ENCODE peak calls at places on chromosomes 3 and 15, in five cellular contexts. D is upper lobe of right lung, Q is OCI-LY7, L is psoas muscle, Z is AG09309. S is an unnamed sample.

GRCh38 chr15:51623386-51623938 is 891 bp upstream of the DMXL2 start:
- DNase-seq in D (no peak), Q (no peak), L (no peak), Z (no peak), S (no peak)

GRCh38 chr15:59976480-59976879 is 27.6 kb upstream of the FOXB1 start:
- DNase-seq in D (no peak), Q (peak; percentile 69), L (no peak), Z (no peak), S (peak; percentile 26)

GRCh38 chr3:185583925-185584324 is 2.2 kb upstream of the SENP2 start:
- DNase-seq in D (no peak), Q (no peak), L (no peak), Z (no peak), S (no peak)

GRCh38 chr3:14144423-14145075 is 19.7 kb downstream of the TMEM43 start:
- DNase-seq in D (no peak), Q (peak; percentile 45), L (no peak), Z (peak; percentile 99), S (peak; percentile 39)

GRCh38 chr3:151219056-151219455 is 16.0 kb upstream of the GPR171 start:
- DNase-seq in D (no peak), Q (no peak), L (no peak), Z (no peak), S (no peak)

GRCh38 chr3:66196633-66197032 is 24.2 kb upstream of the SLC25A26 start:
- DNase-seq in D (no peak), Q (no peak), L (no peak), Z (no peak), S (no peak)

GRCh38 chr3:190786898-190787297 is 75.6 kb downstream of the GMNC start:
- DNase-seq in D (no peak), Q (no peak), L (no peak), Z (no peak), S (no peak)

GRCh38 chr15:89106200-89106599 is 17.9 kb downstream of the ABHD2 start:
- DNase-seq in D (no peak), Q (no peak), L (no peak), Z (no peak), S (no peak)

GRCh38 chr15:28109626-28110415 is 10.7 kb upstream of the OCA2 start:
- DNase-seq in D (no peak), Q (no peak), L (no peak), Z (no peak), S (no peak)

GRCh38 chr3:101195951-101196713 is 124.2 kb downstream of the IMPG2 start:
- DNase-seq in D (no peak), Q (peak; percentile 19), L (no peak), Z (peak; percentile 37), S (no peak)

GRCh38 chr3:181230258-181230657 is 240.7 kb upstream of the DNAJC19 start:
- DNase-seq in D (no peak), Q (peak; percentile 1), L (no peak), Z (no peak), S (no peak)

GRCh38 chr3:152853196-152853595 is 18.3 kb downstream of the P2RY1 start:
- DNase-seq in D (no peak), Q (no peak), L (no peak), Z (no peak), S (no peak)

GRCh38 chr3:59268170-59268569 is 218.3 kb upstream of the CFAP20DC start:
- DNase-seq in D (no peak), Q (no peak), L (no peak), Z (no peak), S (no peak)

GRCh38 chr3:4866841-4867240 is 112.4 kb upstream of the BHLHE40 start:
- DNase-seq in D (no peak), Q (no peak), L (no peak), Z (peak; percentile 49), S (no peak)

GRCh38 chr3:61371123-61371522 is 119.9 kb upstream of the FHIT start:
- DNase-seq in D (no peak), Q (peak; percentile 14), L (no peak), Z (no peak), S (peak; percentile 22)

GRCh38 chr3:23885210-23885609 is 31.6 kb downstream of the NKIRAS1 start:
- DNase-seq in D (no peak), Q (no peak), L (no peak), Z (no peak), S (no peak)

GRCh38 chr15:58546635-58547627 is 115.1 kb downstream of the LIPC start:
- DNase-seq in D (peak; percentile 62), Q (no peak), L (peak; percentile 59), Z (peak; percentile 76), S (no peak)

GRCh38 chr15:45180201-45180600 is 7.6 kb downstream of the SHF start:
- DNase-seq in D (no peak), Q (no peak), L (no peak), Z (no peak), S (no peak)

GRCh38 chr3:128149632-128150031 is 3.6 kb upstream of the EEFSEC start:
- DNase-seq in D (no peak), Q (no peak), L (peak; percentile 23), Z (no peak), S (no peak)

GRCh38 chr3:128823008-128823407 is 56.4 kb upstream of the ACAD9 start:
- DNase-seq in D (no peak), Q (no peak), L (no peak), Z (no peak), S (no peak)

GRCh38 chr3:98733778-98734281 is 29.3 kb upstream of the ST3GAL6 start:
- DNase-seq in D (no peak), Q (no peak), L (no peak), Z (no peak), S (no peak)

GRCh38 chr3:184656991-184657669 is 54.7 kb downstream of the MAGEF1 start:
- DNase-seq in D (no peak), Q (no peak), L (no peak), Z (peak; percentile 55), S (no peak)

GRCh38 chr15:66647358-66647757 is 54.7 kb upstream of the SMAD6 start:
- DNase-seq in D (no peak), Q (no peak), L (no peak), Z (no peak), S (no peak)

GRCh38 chr15:67105065-67105951 is 39.9 kb downstream of the SMAD3 start:
- DNase-seq in D (no peak), Q (no peak), L (peak; percentile 69), Z (peak; percentile 98), S (no peak)

GRCh38 chr3:69441028-69441427 is 55.1 kb upstream of the FRMD4B start:
- DNase-seq in D (no peak), Q (no peak), L (no peak), Z (no peak), S (no peak)

GRCh38 chr3:193507566-193507965 is 47.1 kb downstream of the ATP13A4 start:
- DNase-seq in D (no peak), Q (no peak), L (no peak), Z (no peak), S (no peak)

GRCh38 chr3:189455009-189455408 is 176.2 kb upstream of the TP63 start:
- DNase-seq in D (no peak), Q (no peak), L (no peak), Z (no peak), S (no peak)

GRCh38 chr15:27454281-27455060 is 483.5 kb downstream of the GABRG3 start:
- DNase-seq in D (no peak), Q (no peak), L (no peak), Z (no peak), S (no peak)

GRCh38 chr15:85108136-85108535 is 126.5 kb downstream of the PDE8A start:
- DNase-seq in D (no peak), Q (no peak), L (no peak), Z (no peak), S (no peak)

DNA sequence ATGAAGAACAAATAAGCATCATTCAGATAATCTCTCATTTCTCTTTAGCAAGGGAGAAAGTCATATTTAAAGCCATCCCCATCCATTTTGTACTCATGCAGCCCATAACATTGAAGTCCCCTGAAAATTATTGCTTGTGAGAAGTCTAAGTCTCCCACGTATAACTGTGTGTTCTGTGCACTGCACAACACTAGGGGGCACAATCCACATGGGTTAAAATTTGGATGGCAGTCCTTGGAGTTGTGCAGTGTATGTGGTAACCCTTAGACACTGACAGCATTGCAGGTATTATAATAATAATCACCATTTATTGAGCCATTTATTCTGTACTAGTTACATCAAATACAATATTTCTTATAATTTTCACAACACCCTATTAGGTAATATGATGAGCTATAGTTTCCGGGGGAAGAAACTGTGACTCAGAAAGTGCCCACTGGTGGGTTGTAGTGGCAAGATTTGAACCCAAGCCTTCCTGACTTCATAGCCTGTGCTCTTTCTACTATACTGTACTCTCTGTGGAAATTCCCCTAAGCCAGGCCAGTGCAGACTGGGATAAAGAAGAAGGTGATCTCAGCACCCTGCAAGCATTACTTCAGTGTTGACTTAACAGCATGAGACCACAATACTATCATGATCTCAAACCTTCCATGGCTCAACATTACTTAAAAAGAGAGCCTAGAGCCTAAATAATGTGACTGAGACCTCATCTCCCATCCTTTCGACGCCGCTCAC is 15.7 kb downstream of the KCNAB1 start:
- DNase-seq in D (no peak), Q (no peak), L (no peak), Z (no peak), S (no peak)
- TF ChIP-seq CTCF in D (no peak), Q (peak; percentile 57), L (no peak), Z (no peak), S (peak; percentile 38)

GRCh38 chr15:30043211-30043655 is 39.5 kb upstream of the GOLGA8J start:
- DNase-seq in D (no peak), Q (no peak), L (no peak), Z (no peak), S (no peak)
- TF ChIP-seq CTCF in D (peak; percentile 32), Q (peak; percentile 44), L (no peak), Z (peak; percentile 33), S (no peak)

DNA sequence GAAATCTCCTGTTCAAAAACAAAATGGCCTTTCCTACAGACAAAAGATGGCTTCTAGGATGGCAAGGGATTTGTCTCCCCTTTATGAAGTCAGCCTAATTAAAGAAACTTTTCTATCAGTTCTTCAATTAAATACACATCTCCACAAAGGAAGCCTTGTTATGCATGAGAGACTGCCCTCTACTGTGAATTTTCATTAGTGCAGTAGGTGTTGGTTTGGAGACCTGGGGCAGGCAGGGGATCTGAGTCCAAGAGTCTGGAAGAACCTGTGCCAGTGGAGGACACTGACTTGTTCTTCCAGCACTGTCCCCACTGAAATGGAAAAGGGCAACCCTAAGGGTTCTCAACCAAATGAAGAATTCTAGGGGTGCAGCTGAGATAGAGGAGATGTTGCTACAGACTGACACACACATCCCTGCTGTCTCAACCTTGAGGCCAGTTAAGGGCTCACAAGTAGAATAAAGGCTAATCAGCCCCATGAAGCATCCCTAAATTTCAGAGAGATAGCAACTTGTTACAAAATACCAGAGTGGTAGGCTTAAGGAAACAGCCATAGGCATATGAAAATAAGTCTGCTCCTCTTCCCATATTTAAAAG is 174.0 kb upstream of the PRICKLE2 start:
- DNase-seq in D (no peak), Q (peak; percentile 49), L (no peak), Z (no peak), S (peak; percentile 63)
- TF ChIP-seq CTCF in D (peak; percentile 69), Q (peak; percentile 80), L (peak; percentile 49), Z (peak; percentile 81), S (peak; percentile 69)

DNA sequence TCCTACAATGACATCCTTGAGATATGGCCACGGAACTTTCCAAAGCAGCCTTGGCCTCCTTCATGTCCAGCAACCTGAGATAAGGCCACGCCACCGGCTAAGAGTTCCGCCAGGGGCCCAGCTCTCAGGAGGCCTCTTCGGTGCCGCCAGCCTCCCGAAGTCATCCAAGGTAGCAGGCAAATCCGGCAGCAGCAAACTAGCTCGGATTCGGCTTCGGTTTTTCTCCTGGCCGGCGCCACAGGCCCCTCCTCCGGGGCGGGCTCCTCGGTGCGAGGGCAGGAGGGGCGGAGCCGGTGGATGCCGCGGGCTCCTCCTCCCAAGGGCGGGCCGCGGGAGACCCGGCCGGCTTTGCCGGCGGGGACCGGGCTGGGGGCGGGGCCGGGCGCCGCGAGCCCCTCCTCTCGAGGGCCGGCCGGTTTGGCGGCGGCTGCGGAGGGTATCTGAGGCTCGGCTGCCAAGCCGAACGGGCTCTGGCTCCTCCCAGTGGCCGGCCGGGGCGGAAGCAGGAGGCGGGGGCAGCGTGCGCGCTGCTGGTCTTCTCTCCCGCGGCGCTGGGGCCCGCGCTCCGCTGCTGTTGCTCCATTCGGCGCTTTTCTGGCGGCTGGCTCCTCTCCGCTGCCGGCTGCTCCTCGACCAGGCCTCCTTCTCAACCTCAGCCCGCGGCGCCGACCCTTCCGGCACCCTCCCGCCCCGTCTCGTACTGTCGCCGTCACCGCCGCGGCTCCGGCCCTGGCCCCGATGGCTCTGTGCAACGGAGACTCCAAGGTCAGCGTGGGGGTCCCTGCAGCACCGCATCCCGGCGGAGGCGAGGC is at the start of gene GMPS:
- DNase-seq in D (peak; percentile 98), Q (peak; percentile 95), L (peak; percentile 95), Z (peak; percentile 57), S (peak; percentile 97)
- TF ChIP-seq CTCF in D (peak; percentile 43), Q (peak; percentile 37), L (peak; percentile 59), Z (peak; percentile 35), S (peak; percentile 48)

S was measured in endothelial cell.